ENCODE peak calls at places on chromosomes 2 and 18, in six cellular contexts. U, N, R, W, H and P are unnamed samples.

GRCh38 chr2:30688956-30689401 is 118.3 kb downstream of the CAPN13 start:
- DNase-seq in U (no peak), N (no peak), R (peak; percentile 21), W (no peak), H (no peak), P (peak; percentile 91)

GRCh38 chr2:191049728-191050639 is 36.0 kb upstream of the STAT1 start:
- DNase-seq in U (no peak), N (peak; percentile 75), R (no peak), W (no peak), H (no peak), P (no peak)

GRCh38 chr2:166361351-166362153 is 14.2 kb downstream of the SCN9A start:
- DNase-seq in U (no peak), N (peak; percentile 55), R (no peak), W (peak; percentile 47), H (no peak), P (no peak)

GRCh38 chr2:12126325-12126724 is 379.9 kb downstream of the LPIN1 start:
- DNase-seq in U (no peak), N (no peak), R (no peak), W (peak; percentile 6), H (no peak), P (no peak)

GRCh38 chr2:189580267-189580661 is 322 bp downstream of the SLC40A1 start:
- DNase-seq in U (peak; percentile 30), N (peak; percentile 9), R (peak; percentile 42), W (peak; percentile 54), H (peak; percentile 38), P (no peak)

GRCh38 chr2:11101430-11101829 is 53.8 kb upstream of the SLC66A3 start:
- DNase-seq in U (no peak), N (no peak), R (no peak), W (no peak), H (no peak), P (peak; percentile 70)

GRCh38 chr2:162297925-162298552 is 20.4 kb downstream of the IFIH1 start:
- DNase-seq in U (peak; percentile 74), N (peak; percentile 51), R (peak; percentile 66), W (peak; percentile 88), H (peak; percentile 40), P (no peak)

GRCh38 chr2:227415538-227416424 is 28.0 kb upstream of the SCYGR1 start:
- DNase-seq in U (no peak), N (peak; percentile 61), R (peak; percentile 52), W (no peak), H (no peak), P (no peak)

GRCh38 chr18:21164746-21165145 is 53.1 kb upstream of the ROCK1 start:
- DNase-seq in U (no peak), N (no peak), R (no peak), W (no peak), H (no peak), P (no peak)

GRCh38 chr2:51649366-51649765 is 617.4 kb upstream of the NRXN1 start:
- DNase-seq in U (no peak), N (no peak), R (no peak), W (no peak), H (no peak), P (no peak)

GRCh38 chr2:213161759-213162514 is 10.5 kb upstream of the IKZF2 start:
- DNase-seq in U (no peak), N (peak; percentile 75), R (no peak), W (no peak), H (no peak), P (no peak)

GRCh38 chr2:152409691-152410597 is 75.0 kb downstream of the FMNL2 start:
- DNase-seq in U (no peak), N (no peak), R (no peak), W (no peak), H (no peak), P (no peak)

GRCh38 chr2:42834161-42834560 is 41.8 kb upstream of the HAAO start:
- DNase-seq in U (no peak), N (no peak), R (no peak), W (no peak), H (peak; percentile 10), P (no peak)

GRCh38 chr2:10287766-10288165 is 14.9 kb upstream of the HPCAL1 start:
- DNase-seq in U (no peak), N (no peak), R (no peak), W (no peak), H (no peak), P (no peak)

GRCh38 chr2:11807156-11808015 is 61.0 kb downstream of the LPIN1 start:
- DNase-seq in U (no peak), N (peak; percentile 6), R (no peak), W (no peak), H (no peak), P (no peak)

GRCh38 chr18:22052405-22053105 is 116.8 kb upstream of the GATA6 start:
- DNase-seq in U (no peak), N (no peak), R (no peak), W (no peak), H (no peak), P (no peak)

GRCh38 chr18:27363918-27364317 is 178.8 kb upstream of the CHST9 start:
- DNase-seq in U (no peak), N (peak; percentile 12), R (no peak), W (peak; percentile 46), H (no peak), P (no peak)

GRCh38 chr2:46846454-46846990 is 69.1 kb downstream of the MCFD2 start:
- DNase-seq in U (no peak), N (no peak), R (no peak), W (no peak), H (no peak), P (no peak)
- H3K4me1 ChIP-seq in U (peaks cover 61% of the 10 kb centered on the region), N (peaks cover 53% of the 10 kb centered on the region), R (peaks cover 29% of the 10 kb centered on the region), W (no peaks in the 10 kb centered on the region), H (peaks cover 59% of the 10 kb centered on the region), P (peaks cover 82% of the 10 kb centered on the region)

DNA sequence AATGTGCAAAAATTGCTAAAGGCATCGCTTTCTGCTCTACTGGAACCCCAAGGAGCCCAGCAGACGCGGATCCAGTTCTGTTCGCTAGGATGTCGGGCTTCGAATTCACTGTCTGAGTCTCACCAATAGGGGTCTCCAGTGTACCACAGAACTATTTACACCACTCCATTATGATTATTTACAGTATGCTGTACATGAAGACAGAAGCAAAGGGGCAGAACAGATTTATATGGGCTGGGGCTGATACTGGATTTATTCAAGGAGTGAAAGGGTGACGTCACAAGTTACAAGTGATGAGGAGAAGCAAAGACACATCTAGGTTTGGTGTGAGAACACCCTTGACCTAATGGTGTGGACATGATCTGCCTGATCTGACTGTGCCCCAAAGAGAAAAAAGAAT is 185.3 kb upstream of the ATP5MC3 start:
- DNase-seq in U (peak; percentile 24), N (peak; percentile 8), R (no peak), W (peak; percentile 75), H (no peak), P (peak; percentile 78)
- H3K36me3 ChIP-seq in U (no peaks in the 10 kb centered on the region), N (no peaks in the 10 kb centered on the region), R (no peaks in the 10 kb centered on the region), W (no peaks in the 10 kb centered on the region), H (no peaks in the 10 kb centered on the region), P (no peaks in the 10 kb centered on the region)

DNA sequence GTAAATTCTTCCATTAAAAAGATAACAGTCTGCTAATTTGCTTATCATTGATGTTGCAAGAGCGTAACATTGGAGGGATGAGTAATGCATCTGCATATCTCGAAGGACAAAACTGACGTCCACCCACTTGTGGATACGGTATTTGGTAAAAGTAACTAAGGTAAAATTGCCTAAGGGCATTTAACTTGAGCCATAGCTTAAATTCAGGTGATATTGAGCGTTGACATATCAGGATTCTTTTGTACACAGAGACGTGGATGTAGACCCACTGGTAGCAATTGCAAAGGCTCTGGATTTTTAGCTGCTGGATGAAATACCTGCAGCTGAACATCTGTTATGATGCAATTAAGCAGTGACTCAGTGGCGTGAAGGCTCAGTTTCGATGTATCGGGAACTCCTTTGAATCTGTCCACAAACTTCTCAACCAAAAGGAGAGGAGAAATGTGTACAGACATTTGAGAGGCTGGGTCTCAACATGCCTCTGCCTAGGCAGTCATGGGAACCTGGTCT is 119.3 kb downstream of the SPTBN1 start:
- DNase-seq in U (no peak), N (peak; percentile 81), R (no peak), W (no peak), H (no peak), P (no peak)
- H3K4me3 ChIP-seq in U (no peak overlapping the region), N (no peak overlapping the region), R (no peak overlapping the region), W (no peak overlapping the region), H (no peak overlapping the region), P (no peak overlapping the region)

GRCh38 chr2:85745619-85746018 is 8.2 kb upstream of the ATOH8 start:
- DNase-seq in U (no peak), N (no peak), R (no peak), W (no peak), H (no peak), P (no peak)
- H3K4me1 ChIP-seq in U (peaks cover 38% of the 10 kb centered on the region), N (peaks cover 45% of the 10 kb centered on the region), R (peaks cover 34% of the 10 kb centered on the region), W (peaks cover 7% of the 10 kb centered on the region), H (peaks cover 49% of the 10 kb centered on the region), P (peaks cover 83% of the 10 kb centered on the region)

DNA sequence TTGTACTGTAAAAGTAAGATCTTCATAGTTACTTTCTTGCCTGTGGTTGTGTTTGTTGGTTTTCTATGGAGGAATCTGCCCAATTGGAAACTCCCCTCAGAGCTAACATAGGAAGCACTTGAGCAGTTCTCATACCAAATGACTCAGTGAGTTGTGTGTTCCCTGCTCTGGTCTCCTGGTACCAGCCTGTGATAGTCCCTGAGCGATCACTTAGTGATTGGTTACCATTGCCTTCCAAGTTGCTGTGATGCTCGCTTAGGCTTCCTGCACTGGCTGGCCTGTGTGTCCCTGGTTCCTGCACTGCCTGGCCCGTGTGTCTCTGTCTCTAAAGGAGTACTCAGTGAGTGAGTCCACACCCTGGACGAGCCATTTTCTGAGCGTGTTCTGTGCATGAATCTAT is 133.0 kb downstream of the MAP4K4 start:
- DNase-seq in U (no peak), N (peak; percentile 86), R (no peak), W (no peak), H (no peak), P (no peak)
- H3K36me3 ChIP-seq in U (peaks cover 6% of the 10 kb centered on the region), N (peaks cover 47% of the 10 kb centered on the region), R (peaks cover 8% of the 10 kb centered on the region), W (peaks cover 10% of the 10 kb centered on the region), H (no peaks in the 10 kb centered on the region), P (peaks cover 27% of the 10 kb centered on the region)

GRCh38 chr18:59783138-59783537 is 85.9 kb upstream of the CCBE1 start:
- DNase-seq in U (no peak), N (peak; percentile 40), R (no peak), W (peak; percentile 83), H (no peak), P (no peak)

GRCh38 chr18:59778434-59778833 is 81.2 kb upstream of the CCBE1 start:
- DNase-seq in U (no peak), N (no peak), R (no peak), W (no peak), H (no peak), P (no peak)

GRCh38 chr18:59777636-59778035 is 80.4 kb upstream of the CCBE1 start:
- DNase-seq in U (no peak), N (no peak), R (no peak), W (no peak), H (no peak), P (no peak)

GRCh38 chr18:59784694-59785093 is 87.5 kb upstream of the CCBE1 start:
- DNase-seq in U (no peak), N (no peak), R (no peak), W (no peak), H (no peak), P (no peak)

DNA sequence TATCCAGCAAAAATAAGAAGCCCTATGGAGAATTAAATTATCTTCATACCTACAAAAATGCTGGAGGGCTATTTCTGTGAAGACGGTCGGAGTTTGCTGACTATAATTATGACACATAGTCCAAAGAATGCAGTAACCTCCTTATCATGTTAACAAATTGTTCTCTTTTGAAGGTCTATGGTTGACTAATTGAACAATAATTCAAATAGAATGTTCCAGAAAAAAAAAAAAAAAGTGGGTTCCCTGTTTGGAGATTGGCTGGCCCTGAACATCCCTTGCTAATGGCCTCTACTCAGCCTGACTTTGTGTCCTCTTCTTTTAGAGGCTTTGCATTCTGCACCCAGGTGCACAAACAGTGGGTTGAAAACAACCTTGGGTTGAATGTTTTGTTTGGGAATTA is 82.8 kb upstream of the CCBE1 start:
- DNase-seq in U (no peak), N (peak; percentile 91), R (no peak), W (no peak), H (no peak), P (no peak)
- H3K4me3 ChIP-seq in U (no peak overlapping the region), N (no peak overlapping the region), R (no peak overlapping the region), W (no peak overlapping the region), H (no peak overlapping the region), P (no peak overlapping the region)